ENCODE peak calls at places on chromosome 9, in four cellular contexts. E, M, X and U are unnamed samples.

GRCh38 chr9:19464764-19465570 is 56.2 kb downstream of the ACER2 start:
- DNase-seq in X (peak; percentile 84), E (peak; percentile 81), M (peak; percentile 87), U (peak; percentile 88)

GRCh38 chr9:93664549-93665120 is 88.3 kb downstream of the PHF2 start:
- DNase-seq in X (no peak), M (no peak), E (no peak), U (no peak)

GRCh38 chr9:89023788-89024187 is 32.5 kb downstream of the S1PR3 start:
- DNase-seq in M (peak; percentile 29), E (peak; percentile 10), X (no peak), U (no peak)

GRCh38 chr9:3459076-3459475 is 66.7 kb downstream of the RFX3 start:
- DNase-seq in E (no peak), X (no peak), M (no peak), U (no peak)

GRCh38 chr9:71446499-71447411 is 321.6 kb downstream of the CEMIP2 start:
- DNase-seq in X (peak; percentile 65), E (peak; percentile 38), M (peak; percentile 57), U (peak; percentile 68)

GRCh38 chr9:78725565-78725964 is 428.6 kb downstream of the PSAT1 start:
- DNase-seq in E (no peak), X (peak; percentile 3), M (no peak), U (no peak)

GRCh38 chr9:136225366-136225747 is 20.3 kb downstream of the QSOX2 start:
- DNase-seq in X (peak; percentile 76), M (no peak), E (no peak), U (no peak)

GRCh38 chr9:137025120-137025966 is 2.7 kb downstream of the ABCA2 start:
- DNase-seq in E (no peak), X (peak; percentile 54), M (no peak), U (no peak)

GRCh38 chr9:74309654-74310053 is 187.5 kb upstream of the RORB start:
- DNase-seq in X (no peak), M (no peak), E (no peak), U (no peak)

GRCh38 chr9:131733601-131734061 is 6.2 kb downstream of the RAPGEF1 start:
- DNase-seq in M (peak; percentile 97), X (peak; percentile 60), E (peak; percentile 94), U (peak; percentile 95)

GRCh38 chr9:77019810-77020437 is 469 bp downstream of the FOXB2 start:
- DNase-seq in E (no peak), M (no peak), X (no peak), U (no peak)

GRCh38 chr9:19201899-19202891 is 28.3 kb upstream of the DENND4C start:
- DNase-seq in E (no peak), M (peak; percentile 26), X (no peak), U (peak; percentile 19)

GRCh38 chr9:76414656-76415055 is 20.4 kb upstream of the RFK start:
- DNase-seq in M (peak; percentile 80), X (peak; percentile 81), E (peak; percentile 25), U (peak; percentile 90)

GRCh38 chr9:2787065-2787464 is 56.8 kb downstream of the PUM3 start:
- DNase-seq in X (no peak), E (peak; percentile 75), M (peak; percentile 42), U (peak; percentile 60)

GRCh38 chr9:37026085-37026935 is 7.8 kb downstream of the PAX5 start:
- DNase-seq in M (no peak), X (peak; percentile 53), E (no peak), U (no peak)

GRCh38 chr9:110148868-110149267 is 59.1 kb downstream of the C9orf152 start:
- DNase-seq in X (no peak), M (peak; percentile 76), E (peak; percentile 77), U (no peak)

GRCh38 chr9:29456940-29457339 is 1883.7 kb upstream of the C9orf72 start:
- DNase-seq in X (no peak), E (no peak), M (peak; percentile 27), U (peak; percentile 73)

GRCh38 chr9:136481558-136481957 is 1.3 kb downstream of the SEC16A start:
- DNase-seq in M (no peak), X (no peak), E (no peak), U (no peak)

GRCh38 chr9:135939351-135940265 is 21.6 kb downstream of the UBAC1 start:
- DNase-seq in X (peak; percentile 23), E (no peak), M (no peak), U (no peak)

GRCh38 chr9:6564868-6565267 is 80.7 kb downstream of the GLDC start:
- DNase-seq in M (peak; percentile 95), E (peak; percentile 66), X (no peak), U (peak; percentile 85)

GRCh38 chr9:37565661-37566618 is 10.2 kb downstream of the FBXO10 start:
- DNase-seq in E (no peak), M (no peak), X (peak; percentile 91), U (no peak)

GRCh38 chr9:79447760-79448159 is 124.0 kb upstream of the TLE4 start:
- DNase-seq in X (no peak), E (no peak), M (no peak), U (no peak)

GRCh38 chr9:95696701-95697100 is 178.8 kb upstream of the ERCC6L2 start:
- DNase-seq in X (no peak), E (no peak), M (no peak), U (no peak)

GRCh38 chr9:116549061-116549664 is 137.9 kb upstream of the TRIM32 start:
- DNase-seq in E (peak; percentile 96), X (no peak), M (peak; percentile 96), U (peak; percentile 97)

GRCh38 chr9:87442451-87442850 is 55.2 kb upstream of the DAPK1 start:
- DNase-seq in X (no peak), E (no peak), M (no peak), U (no peak)

GRCh38 chr9:70601000-70601929 is 186.8 kb upstream of the KLF9 start:
- DNase-seq in M (peak; percentile 100), X (no peak), E (peak; percentile 97), U (peak; percentile 100)

GRCh38 chr9:120478208-120478607 is 101.8 kb downstream of the CDK5RAP2 start:
- DNase-seq in M (peak; percentile 79), E (peak; percentile 41), X (no peak), U (peak; percentile 70)

GRCh38 chr9:128885376-128885775 is 3.4 kb downstream of the LRRC8A start:
- DNase-seq in M (no peak), X (no peak), E (no peak), U (no peak)

GRCh38 chr9:128882677-128883590 is 1.0 kb downstream of the LRRC8A start:
- DNase-seq in E (no peak), M (no peak), X (no peak), U (peak; percentile 55)

GRCh38 chr9:128881627-128881883 is 195 bp downstream of the KYAT1 start:
- DNase-seq in M (no peak), X (no peak), E (no peak), U (no peak)

GRCh38 chr9:128884164-128884563 is 2.2 kb downstream of the LRRC8A start:
- DNase-seq in E (no peak), M (no peak), X (no peak), U (no peak)

DNA sequence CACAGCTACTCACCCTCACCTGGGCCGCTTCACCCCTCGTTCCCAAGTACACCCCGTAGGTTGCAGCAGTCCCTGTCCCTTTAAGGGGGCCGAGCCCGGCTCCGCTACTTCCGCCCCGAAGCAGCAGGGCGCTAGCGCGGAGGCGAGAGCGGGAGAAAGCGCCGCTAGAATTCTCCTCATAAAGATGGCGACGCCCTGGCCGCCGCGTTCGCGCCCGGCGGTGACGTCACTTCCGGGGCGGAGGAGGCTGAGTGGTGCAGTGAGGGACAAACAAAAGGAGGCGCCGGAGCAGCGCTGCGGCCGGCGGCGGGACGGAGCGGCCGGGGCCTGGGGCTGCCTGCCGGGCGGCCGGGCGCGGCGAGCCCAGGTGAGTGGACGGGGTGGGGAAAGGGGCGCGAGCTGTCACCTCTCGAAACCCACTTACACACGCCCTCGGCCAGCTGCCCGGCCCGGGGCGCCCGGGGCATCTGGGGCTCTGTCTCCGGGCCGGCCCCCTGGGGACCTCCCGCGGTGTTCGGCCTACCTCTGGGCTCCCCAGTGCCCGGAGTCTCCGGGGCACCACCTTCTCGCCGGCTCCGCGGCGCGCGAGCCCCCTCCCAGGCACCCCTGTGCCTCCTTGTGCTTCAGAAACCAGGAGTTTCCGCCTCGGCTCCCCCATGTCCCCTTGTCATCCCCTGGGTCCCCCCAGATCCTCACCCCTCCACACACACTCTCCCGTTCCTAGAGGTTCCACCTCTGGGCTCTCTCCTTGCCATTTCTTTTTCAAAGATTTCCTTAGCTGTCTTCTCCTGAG is at the start of the genes KYAT1 and LRRC8A:
- DNase-seq in M (peak; percentile 95), E (peak; percentile 92), X (peak; percentile 97), U (peak; percentile 95)
- TF ChIP-seq CTCF in M (no peak), E (no peak), X (no peak), U (no peak)

GRCh38 chr9:91073811-91074771 is 272.5 kb downstream of the SYK start:
- DNase-seq in M (no peak), X (no peak), E (no peak), U (no peak)
- H3K4me3 ChIP-seq in M (no peak overlapping the region), X (no peak overlapping the region), E (no peak overlapping the region), U (no peak overlapping the region)

DNA sequence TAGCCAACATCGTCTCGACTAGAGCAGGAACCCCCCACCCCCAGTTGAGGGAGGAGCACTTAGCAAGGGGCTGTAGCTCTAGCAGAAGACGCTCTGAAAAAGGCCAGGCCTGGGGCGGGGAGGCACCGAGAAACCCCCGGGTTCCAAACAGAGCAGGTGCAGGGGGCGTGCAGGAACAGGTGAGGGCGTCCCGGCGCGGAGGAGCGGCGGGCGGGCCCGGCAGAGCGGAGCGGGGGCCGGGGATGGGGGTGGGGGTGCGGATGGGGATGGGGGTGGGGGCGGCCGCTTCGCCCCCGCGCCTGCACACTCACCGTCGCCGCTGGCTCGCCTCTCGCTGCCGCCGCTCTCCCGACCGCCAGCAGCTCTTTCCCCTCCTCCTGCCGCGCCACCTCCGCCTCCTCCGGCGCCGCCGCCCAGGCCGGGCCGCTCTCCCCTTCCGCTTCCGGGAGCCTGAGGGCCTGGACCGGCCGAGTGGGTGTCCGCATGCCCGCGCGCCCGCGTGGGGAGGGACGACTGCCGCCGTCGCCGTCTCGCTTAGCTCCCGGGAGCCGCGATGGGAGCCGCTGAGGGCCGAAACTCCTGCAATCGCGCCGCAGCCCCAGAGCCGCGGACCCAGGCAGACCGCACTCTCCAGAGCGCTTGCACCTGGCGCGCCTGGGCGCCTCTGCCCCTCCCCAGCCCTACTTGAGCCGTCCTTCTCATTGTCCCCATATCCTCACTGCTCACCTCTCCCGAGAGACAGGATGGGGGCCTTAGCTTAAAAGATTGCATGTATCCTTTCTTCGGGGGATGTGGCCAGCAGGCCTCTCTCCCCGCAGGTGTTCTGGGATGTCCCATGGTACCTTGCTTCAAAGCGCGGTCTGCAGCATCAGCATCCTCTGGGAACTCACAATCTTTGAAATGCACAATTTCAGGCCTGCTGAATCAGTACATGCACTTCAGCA is at the start of gene ZDHHC21:
- DNase-seq in M (peak; percentile 61), X (peak; percentile 82), E (peak; percentile 63), U (peak; percentile 55)
- TF ChIP-seq CTCF in M (no peak), X (no peak), E (no peak), U (no peak)

GRCh38 chr9:35771524-35771923 is 17.4 kb upstream of the MSMP start:
- DNase-seq in X (no peak), M (peak; percentile 66), E (no peak), U (peak; percentile 57)

GRCh38 chr9:35774907-35775635 is 16.3 kb upstream of the NPR2 start:
- DNase-seq in M (peak; percentile 46), X (no peak), E (no peak), U (peak; percentile 13)

GRCh38 chr9:35771943-35772342 is 17.9 kb upstream of the MSMP start:
- DNase-seq in M (peak; percentile 48), E (no peak), X (no peak), U (no peak)

GRCh38 chr9:35767458-35767857 is 13.4 kb upstream of the MSMP start:
- DNase-seq in E (no peak), M (no peak), X (no peak), U (no peak)

DNA sequence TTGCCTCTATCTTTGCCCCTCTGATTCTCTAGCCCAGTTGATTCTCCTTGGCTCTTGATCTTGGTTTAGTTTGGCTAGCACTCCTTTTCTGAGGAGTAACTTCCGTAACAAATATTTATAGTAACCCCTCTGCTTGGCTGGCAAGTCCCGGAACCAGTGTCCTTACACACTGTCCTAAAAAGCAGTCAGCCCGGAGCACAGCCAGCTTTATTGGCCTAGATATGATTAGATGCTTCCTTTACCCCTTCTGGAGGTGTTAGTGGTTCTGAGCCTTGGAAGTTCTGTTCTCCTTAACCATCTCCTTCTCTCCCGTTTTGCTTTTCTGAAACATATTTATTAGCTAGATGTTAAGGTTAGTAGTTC is 17.0 kb upstream of the MSMP start:
- DNase-seq in E (no peak), X (no peak), M (no peak), U (no peak)
- H3K4me3 ChIP-seq in E (no peak overlapping the region), X (no peak overlapping the region), M (no peak overlapping the region), U (no peak overlapping the region)